ENCODE peak calls at places on chromosome 7, in seven cellular contexts. F is breast epithelium, Q is body of pancreas, M is adrenal gland, I is HCT116, R is suprapubic skin, N is A549. Y is an unnamed sample.

GRCh38 chr7:596819-597182 is 77.2 kb upstream of the PDGFA start:
- DNase-seq in N (no peak), R (no peak), M (no peak), F (no peak), Q (no peak), I (no peak), Y (no peak)

GRCh38 chr7:30727061-30727945 is 24.6 kb upstream of the INMT start:
- DNase-seq in Q (no peak), R (no peak), F (no peak), I (no peak), M (no peak), N (no peak), Y (no peak)

GRCh38 chr7:64541438-64542359 is 21.2 kb downstream of the ZNF680 start:
- DNase-seq in R (no peak), F (no peak), I (peak), M (peak), N (no peak), Q (no peak), Y (peak)

GRCh38 chr7:138864667-138865066 is 66.7 kb upstream of the ATP6V0A4 start:
- DNase-seq in F (no peak), Q (no peak), M (no peak), R (no peak), I (no peak), N (peak), Y (no peak)

GRCh38 chr7:602341-603141 is 82.9 kb upstream of the PDGFA start:
- DNase-seq in I (no peak), R (no peak), N (no peak), Q (no peak), F (no peak), M (peak), Y (no peak)

GRCh38 chr7:8785081-8785480 is 351.7 kb downstream of the NXPH1 start:
- DNase-seq in F (no peak), Q (no peak), R (no peak), M (no peak), N (no peak), I (no peak), Y (no peak)

GRCh38 chr7:140533394-140533872 is 54.1 kb upstream of the MKRN1 start:
- DNase-seq in R (no peak), N (no peak), I (no peak), F (no peak), Q (no peak), M (peak), Y (no peak)

GRCh38 chr7:134533288-134533771 is 6.0 kb downstream of the AKR1B10 start:
- DNase-seq in N (no peak), Q (no peak), F (no peak), R (no peak), I (no peak), M (no peak), Y (peak)

GRCh38 chr7:82335927-82336326 is 107.7 kb downstream of the CACNA2D1 start:
- DNase-seq in F (no peak), M (no peak), R (no peak), N (no peak), I (no peak), Q (no peak), Y (no peak)

GRCh38 chr7:128920913-128921582 is 10.5 kb upstream of the KCP start:
- DNase-seq in F (no peak), Q (no peak), R (peak), M (no peak), I (no peak), N (no peak), Y (no peak)

GRCh38 chr7:134535272-134535918 is 8.0 kb downstream of the AKR1B10 start:
- DNase-seq in N (no peak), Q (no peak), F (no peak), R (no peak), M (no peak), I (no peak), Y (peak)

GRCh38 chr7:139871276-139871675 is 42.2 kb downstream of the TBXAS1 start:
- DNase-seq in N (no peak), R (no peak), F (no peak), Q (no peak), M (no peak), I (no peak), Y (no peak)

GRCh38 chr7:98557538-98558031 is 59.5 kb upstream of the NPTX2 start:
- DNase-seq in I (no peak), M (peak), N (no peak), Q (peak), R (no peak), F (no peak), Y (no peak)

GRCh38 chr7:93176961-93177580 is 28.9 kb upstream of the SAMD9L start:
- DNase-seq in R (no peak), I (no peak), Q (no peak), F (no peak), M (no peak), N (no peak), Y (no peak)

GRCh38 chr7:107277331-107277730 is 108.5 kb downstream of the HBP1 start:
- DNase-seq in Q (no peak), N (no peak), I (no peak), R (no peak), F (no peak), M (no peak), Y (peak)

GRCh38 chr7:99235925-99236324 is 28.0 kb upstream of the KPNA7 start:
- DNase-seq in Q (no peak), F (no peak), I (no peak), N (no peak), R (no peak), M (no peak), Y (no peak)

GRCh38 chr7:68787586-68787985 is 810.7 kb upstream of the AUTS2 start:
- DNase-seq in F (no peak), I (no peak), Q (no peak), M (no peak), R (no peak), N (no peak), Y (no peak)

GRCh38 chr7:3861941-3862340 is 560.9 kb downstream of the SDK1 start:
- DNase-seq in Q (no peak), F (peak), M (no peak), I (no peak), N (no peak), R (peak), Y (peak)

GRCh38 chr7:84675633-84676034 is 481.0 kb upstream of the SEMA3A start:
- DNase-seq in R (no peak), N (no peak), I (no peak), F (no peak), Q (no peak), M (no peak), Y (no peak)

GRCh38 chr7:94374231-94374630 is 20.5 kb upstream of the COL1A2 start:
- DNase-seq in R (peak), N (no peak), F (no peak), M (peak), I (no peak), Q (peak), Y (peak)

GRCh38 chr7:4845740-4846142 is 16.1 kb downstream of the PAPOLB start:
- DNase-seq in R (peak), F (no peak), N (no peak), Q (no peak), I (no peak), M (no peak), Y (no peak)

GRCh38 chr7:35487402-35487801 is 207.5 kb downstream of the HERPUD2 start:
- DNase-seq in M (no peak), Q (no peak), R (no peak), F (no peak), I (no peak), N (no peak), Y (no peak)

GRCh38 chr7:56537952-56538351 is 421.7 kb upstream of the NUPR2 start:
- DNase-seq in Q (no peak), I (no peak), R (no peak), M (no peak), N (no peak), F (peak), Y (no peak)

GRCh38 chr7:158727690-158728089 is 23.1 kb upstream of the NCAPG2 start:
- DNase-seq in N (no peak), M (no peak), F (no peak), Q (no peak), R (no peak), I (no peak), Y (no peak)

GRCh38 chr7:122307228-122307619 is 2.7 kb upstream of the FEZF1 start:
- DNase-seq in Q (no peak), F (no peak), N (no peak), I (no peak), M (no peak), R (no peak), Y (no peak)

GRCh38 chr7:75734586-75735047 is 4.1 kb downstream of the HIP1 start:
- DNase-seq in R (no peak), F (no peak), I (no peak), Q (no peak), N (peak), M (no peak), Y (no peak)

GRCh38 chr7:155773531-155773930 is 38.7 kb downstream of the SHH start:
- DNase-seq in F (no peak), N (no peak), R (no peak), M (no peak), I (no peak), Q (no peak), Y (no peak)

GRCh38 chr7:85316489-85316888 is 129.6 kb upstream of the SEMA3D start:
- DNase-seq in I (no peak), F (no peak), R (no peak), M (no peak), Q (no peak), N (no peak), Y (no peak)

GRCh38 chr7:57404343-57404966 is 45.5 kb upstream of the ZNF716 start:
- DNase-seq in I (no peak), R (peak), N (no peak), Q (peak), M (peak), F (peak), Y (peak)

GRCh38 chr7:1323178-1324027 is 90.7 kb downstream of the UNCX start:
- DNase-seq in Q (no peak), N (no peak), I (no peak), F (no peak), M (no peak), R (no peak), Y (no peak)

GRCh38 chr7:80054356-80054755 is 80.3 kb upstream of the GNAI1 start:
- DNase-seq in M (no peak), N (no peak), F (no peak), Q (no peak), R (no peak), I (no peak), Y (no peak)

GRCh38 chr7:97043281-97043680 is 18.6 kb upstream of the DLX5 start:
- DNase-seq in M (no peak), I (no peak), Q (no peak), N (no peak), F (no peak), R (no peak), Y (no peak)

GRCh38 chr7:36994456-36995112 is 270.3 kb upstream of the AOAH start:
- DNase-seq in R (no peak), N (no peak), F (no peak), I (no peak), Q (no peak), M (no peak), Y (no peak)

GRCh38 chr7:38825721-38826440 is 83.1 kb downstream of the VPS41 start:
- DNase-seq in R (no peak), N (no peak), Q (no peak), I (no peak), M (no peak), F (no peak), Y (no peak)

DNA sequence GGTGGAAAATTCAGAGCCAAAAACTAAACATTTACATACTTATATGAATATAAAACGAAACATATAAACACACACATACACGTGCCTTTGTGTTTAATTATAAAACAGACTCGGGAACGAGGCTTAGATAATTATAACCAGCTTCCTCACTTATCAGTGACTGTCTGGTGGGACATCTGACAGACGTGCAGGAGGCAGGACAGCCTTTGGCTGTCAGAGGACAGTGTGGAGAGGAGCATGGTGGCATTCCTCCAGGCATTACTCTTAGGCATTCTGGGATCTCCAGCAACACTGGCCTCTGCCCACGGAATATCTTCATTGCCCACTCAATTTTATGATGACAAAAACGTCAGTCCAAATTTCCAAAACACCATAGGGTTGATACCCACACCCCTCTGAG is 262.2 kb upstream of the NFE2L3 start:
- DNase-seq in N (no peak), I (no peak), F (no peak), Q (no peak), M (no peak), R (no peak), Y (no peak)
- TF ChIP-seq POLR2A in N (no peak), I (no peak), F (no peak), Q (no peak), M (no peak), R (no peak), Y (no peak)

GRCh38 chr7:83528925-83529423 is 120.0 kb downstream of the SEMA3E start:
- DNase-seq in I (no peak), F (no peak), Q (no peak), N (no peak), M (no peak), R (no peak), Y (no peak)

GRCh38 chr7:83532229-83532628 is 116.7 kb downstream of the SEMA3E start:
- DNase-seq in R (no peak), Q (no peak), F (no peak), I (peak), N (peak), M (no peak), Y (no peak)
- H3K4me3 ChIP-seq in R (no peak), Q (no peak), F (no peak), I (no peak), N (no peak), M (no peak), Y (no peak)

GRCh38 chr7:116547347-116547746 is 22.5 kb downstream of the CAV1 start:
- DNase-seq in Q (no peak), R (no peak), F (no peak), N (no peak), M (no peak), I (no peak), Y (no peak)

GRCh38 chr7:116546916-116547315 is 22.1 kb downstream of the CAV1 start:
- DNase-seq in N (no peak), R (no peak), M (no peak), F (no peak), I (no peak), Q (no peak), Y (no peak)

GRCh38 chr7:116544488-116544887 is 19.7 kb downstream of the CAV1 start:
- DNase-seq in I (no peak), M (no peak), Q (no peak), F (no peak), N (no peak), R (no peak), Y (no peak)

GRCh38 chr7:116545411-116545993 is 20.7 kb downstream of the CAV1 start:
- DNase-seq in Q (no peak), I (no peak), N (no peak), R (no peak), M (no peak), F (no peak), Y (no peak)

DNA sequence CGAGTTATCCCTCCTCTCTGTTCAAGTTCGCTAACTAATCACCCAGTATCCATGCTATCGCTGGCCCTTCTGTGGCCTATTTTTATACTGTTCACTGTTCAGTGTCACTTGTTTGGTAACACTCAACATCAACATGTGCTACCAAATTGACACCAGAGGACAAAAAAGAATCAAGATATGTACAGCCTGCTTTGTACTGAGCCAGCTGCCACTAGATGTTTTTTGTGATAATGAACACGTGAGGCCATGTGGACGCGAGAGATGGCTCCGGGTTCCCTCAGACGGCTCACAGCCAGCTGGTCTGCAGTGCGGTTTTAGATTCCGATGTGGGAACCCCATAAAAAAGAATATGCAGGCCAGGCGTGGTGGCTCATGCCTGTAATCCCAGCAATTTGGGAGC is 21.2 kb downstream of the CAV1 start:
- DNase-seq in N (no peak), R (no peak), I (no peak), M (no peak), F (no peak), Q (no peak), Y (no peak)
- H3K27ac ChIP-seq in N (no peak), R (peak), I (no peak), M (no peak), F (no peak), Q (no peak), Y (peak)

GRCh38 chr7:44799939-44800338 is 3.5 kb downstream of the PPIA start:
- DNase-seq in Q (no peak), N (no peak), M (no peak), F (no peak), I (no peak), R (no peak), Y (no peak)

GRCh38 chr7:44801890-44802289 is 5.4 kb downstream of the PPIA start:
- DNase-seq in R (no peak), M (no peak), F (no peak), N (no peak), Q (no peak), I (no peak), Y (no peak)

GRCh38 chr7:44805950-44806349 is 9.5 kb downstream of the PPIA start:
- DNase-seq in N (no peak), F (no peak), M (no peak), R (no peak), I (no peak), Q (no peak), Y (no peak)

GRCh38 chr7:44798649-44799275 is 2.3 kb downstream of the PPIA start:
- DNase-seq in Q (no peak), N (no peak), F (no peak), I (no peak), M (no peak), R (no peak), Y (no peak)

DNA sequence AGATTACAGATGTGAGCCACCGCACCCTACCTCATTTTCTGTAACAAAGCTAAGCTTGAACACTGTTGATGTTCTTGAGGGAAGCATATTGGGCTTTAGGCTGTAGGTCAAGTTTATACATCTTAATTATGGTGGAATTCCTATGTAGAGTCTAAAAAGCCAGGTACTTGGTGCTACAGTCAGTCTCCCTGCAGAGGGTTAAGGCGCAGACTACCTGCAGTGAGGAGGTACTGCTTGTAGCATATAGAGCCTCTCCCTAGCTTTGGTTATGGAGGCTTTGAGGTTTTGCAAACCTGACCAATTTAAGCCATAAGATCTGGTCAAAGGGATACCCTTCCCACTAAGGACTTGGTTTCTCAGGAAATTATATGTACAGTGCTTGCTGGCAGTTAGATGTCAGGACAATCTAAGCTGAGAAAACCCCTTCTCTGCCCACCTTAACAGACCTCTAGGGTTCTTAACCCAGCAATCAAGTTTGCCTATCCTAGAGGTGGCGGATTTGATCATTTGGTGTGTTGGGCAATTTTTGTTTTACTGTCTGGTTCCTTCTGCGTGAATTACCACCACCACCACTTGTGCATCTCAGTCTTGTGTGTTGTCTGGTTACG is 6.0 kb downstream of the PPIA start:
- DNase-seq in M (no peak), F (no peak), N (no peak), R (no peak), I (no peak), Q (no peak), Y (no peak)
- TF ChIP-seq POLR2A in M (no peak), F (no peak), N (no peak), R (no peak), I (no peak), Q (no peak), Y (no peak)

GRCh38 chr7:120990468-120991118 is 2.1 kb downstream of the CPED1 start:
- DNase-seq in N (no peak), R (no peak), I (no peak), Q (no peak), F (no peak), M (no peak), Y (no peak)
- H3K4me3 ChIP-seq in N (no peak), R (peak), I (no peak), Q (no peak), F (peak), M (no peak), Y (peak)

DNA sequence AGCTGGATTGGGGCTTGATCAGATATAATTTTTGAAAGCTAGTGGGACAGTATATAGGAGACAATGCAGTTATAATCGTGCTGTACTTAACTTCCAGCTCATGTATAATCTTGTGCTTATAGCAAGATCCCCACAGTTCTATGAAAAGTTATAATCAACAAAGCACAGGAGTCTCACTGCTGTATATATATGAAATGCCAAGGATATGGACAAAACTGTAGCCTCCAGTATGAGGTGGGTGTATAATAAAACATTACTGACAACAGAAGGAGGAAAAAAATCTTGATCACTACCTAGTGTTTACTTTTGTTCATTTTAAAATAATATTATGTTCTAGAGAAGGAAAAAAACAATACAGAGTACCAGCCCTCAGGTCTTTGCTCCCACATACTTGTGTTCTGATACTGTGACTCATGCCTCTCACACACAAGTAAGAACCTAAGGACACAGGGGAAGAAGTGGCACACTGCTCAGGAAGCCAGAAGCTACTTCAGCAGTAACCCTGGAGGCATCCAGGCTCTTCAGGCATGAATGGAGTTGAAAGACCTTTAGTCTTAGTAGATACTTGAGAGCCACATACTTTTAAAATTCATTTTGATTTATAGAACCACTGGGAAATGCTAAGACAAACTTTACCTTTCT is 265.7 kb upstream of the IMMP2L start:
- DNase-seq in I (no peak), F (no peak), R (no peak), M (no peak), Q (no peak), N (no peak), Y (no peak)
- H3K27ac ChIP-seq in I (no peak), F (no peak), R (no peak), M (no peak), Q (no peak), N (no peak), Y (no peak)

GRCh38 chr7:154480817-154481216 is 428.6 kb downstream of the DPP6 start:
- DNase-seq in I (no peak), F (no peak), M (no peak), N (no peak), R (no peak), Q (no peak), Y (no peak)
- TF ChIP-seq POLR2A in I (no peak), F (no peak), M (no peak), N (no peak), R (no peak), Q (no peak), Y (no peak)

DNA sequence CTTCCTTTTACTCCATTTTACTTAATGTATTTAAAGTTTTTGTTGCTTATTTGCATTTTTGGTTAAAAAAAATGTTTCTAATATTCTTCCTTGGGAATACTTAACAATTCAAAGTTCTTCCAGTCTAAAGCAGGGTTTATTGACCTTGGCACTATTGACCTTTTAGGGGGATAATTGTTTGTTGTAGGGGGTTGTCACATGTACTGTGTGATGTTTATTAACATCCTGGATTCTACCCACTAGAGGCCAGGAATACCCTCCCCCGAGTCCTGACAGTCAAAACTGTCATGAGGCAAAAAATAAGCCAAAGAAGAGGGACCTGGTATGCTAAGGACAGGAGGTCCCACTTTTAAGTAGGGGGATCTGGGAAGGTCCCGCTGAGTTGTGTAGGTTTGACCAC is 178.4 kb upstream of the PRR15 start:
- DNase-seq in Q (no peak), F (no peak), I (no peak), M (no peak), N (no peak), R (no peak), Y (no peak)
- H3K4me3 ChIP-seq in Q (no peak), F (no peak), I (no peak), M (no peak), N (no peak), R (no peak), Y (no peak)

GRCh38 chr7:130741336-130741995 is 7.5 kb upstream of the KLF14 start:
- DNase-seq in I (no peak), M (no peak), Q (no peak), F (no peak), R (no peak), N (no peak), Y (no peak)
- H3K27ac ChIP-seq in I (no peak), M (no peak), Q (no peak), F (no peak), R (no peak), N (no peak), Y (no peak)

Y was measured in gastrocnemius medialis.